ENCODE peak calls at places on chromosomes 3 and 15, in nine cellular contexts. One of them, this sample, is unnamed.

GRCh38 chr3:48709051-48709461 is 8.0 kb downstream of the IP6K2 start:
- DNase-seq in GM12878: no peak
- DNase-seq in kidney epithelial cell: no peak
- DNase-seq in fibroblast of pulmonary artery: no peak
- DNase-seq in Panc1: no peak
- DNase-seq in endothelial cell of umbilical vein: no peak
- DNase-seq in breast epithelium: peak; percentile 80
- DNase-seq in neural progenitor cell: no peak
- DNase-seq in choroid plexus epithelial cell: no peak
- DNase-seq in this sample: no peak

GRCh38 chr3:37745079-37745478 is 116.6 kb upstream of the CTDSPL start:
- DNase-seq in GM12878: no peak
- DNase-seq in kidney epithelial cell: no peak
- DNase-seq in fibroblast of pulmonary artery: no peak
- DNase-seq in Panc1: no peak
- DNase-seq in endothelial cell of umbilical vein: no peak
- DNase-seq in breast epithelium: no peak
- DNase-seq in neural progenitor cell: no peak
- DNase-seq in choroid plexus epithelial cell: no peak
- DNase-seq in this sample: no peak

GRCh38 chr3:114377426-114377825 is 83.6 kb downstream of the TIGIT start:
- DNase-seq in GM12878: no peak
- DNase-seq in kidney epithelial cell: no peak
- DNase-seq in fibroblast of pulmonary artery: no peak
- DNase-seq in Panc1: no peak
- DNase-seq in endothelial cell of umbilical vein: no peak
- DNase-seq in breast epithelium: no peak
- DNase-seq in neural progenitor cell: no peak
- DNase-seq in choroid plexus epithelial cell: no peak
- DNase-seq in this sample: no peak

GRCh38 chr15:59814409-59814808 is 125.3 kb upstream of the BNIP2 start:
- DNase-seq in GM12878: no peak
- DNase-seq in kidney epithelial cell: no peak
- DNase-seq in fibroblast of pulmonary artery: no peak
- DNase-seq in Panc1: no peak
- DNase-seq in endothelial cell of umbilical vein: no peak
- DNase-seq in breast epithelium: no peak
- DNase-seq in neural progenitor cell: no peak
- DNase-seq in choroid plexus epithelial cell: no peak
- DNase-seq in this sample: no peak

GRCh38 chr3:4819294-4819693 is 159.9 kb upstream of the BHLHE40 start:
- DNase-seq in GM12878: no peak
- DNase-seq in kidney epithelial cell: no peak
- DNase-seq in fibroblast of pulmonary artery: no peak
- DNase-seq in Panc1: no peak
- DNase-seq in endothelial cell of umbilical vein: no peak
- DNase-seq in breast epithelium: no peak
- DNase-seq in neural progenitor cell: no peak
- DNase-seq in choroid plexus epithelial cell: no peak
- DNase-seq in this sample: no peak

GRCh38 chr3:156483426-156483825 is 71.5 kb downstream of the SSR3 start:
- DNase-seq in GM12878: peak; percentile 76
- DNase-seq in kidney epithelial cell: peak; percentile 54
- DNase-seq in fibroblast of pulmonary artery: peak; percentile 71
- DNase-seq in Panc1: peak; percentile 33
- DNase-seq in endothelial cell of umbilical vein: peak; percentile 52
- DNase-seq in breast epithelium: no peak
- DNase-seq in neural progenitor cell: no peak
- DNase-seq in choroid plexus epithelial cell: peak; percentile 90
- DNase-seq in this sample: peak; percentile 82

GRCh38 chr3:168096210-168096795 is 579 bp upstream of the GOLIM4 start:
- DNase-seq in GM12878: peak; percentile 56
- DNase-seq in kidney epithelial cell: peak; percentile 72
- DNase-seq in fibroblast of pulmonary artery: peak; percentile 92
- DNase-seq in Panc1: peak; percentile 80
- DNase-seq in endothelial cell of umbilical vein: peak; percentile 92
- DNase-seq in breast epithelium: no peak
- DNase-seq in neural progenitor cell: peak; percentile 67
- DNase-seq in choroid plexus epithelial cell: peak; percentile 95
- DNase-seq in this sample: peak; percentile 91

GRCh38 chr3:36911990-36912804 is 32.7 kb downstream of the TRANK1 start:
- DNase-seq in GM12878: peak; percentile 97
- DNase-seq in kidney epithelial cell: peak; percentile 80
- DNase-seq in fibroblast of pulmonary artery: peak; percentile 87
- DNase-seq in Panc1: no peak
- DNase-seq in endothelial cell of umbilical vein: peak; percentile 20
- DNase-seq in breast epithelium: no peak
- DNase-seq in neural progenitor cell: no peak
- DNase-seq in choroid plexus epithelial cell: peak; percentile 92
- DNase-seq in this sample: peak; percentile 82

GRCh38 chr15:90059208-90059985 is 42.9 kb downstream of the IDH2 start:
- DNase-seq in GM12878: peak; percentile 97
- DNase-seq in kidney epithelial cell: no peak
- DNase-seq in fibroblast of pulmonary artery: no peak
- DNase-seq in Panc1: no peak
- DNase-seq in endothelial cell of umbilical vein: no peak
- DNase-seq in breast epithelium: peak; percentile 59
- DNase-seq in neural progenitor cell: no peak
- DNase-seq in choroid plexus epithelial cell: peak; percentile 75
- DNase-seq in this sample: no peak

GRCh38 chr3:51974277-51974962 is 444 bp upstream of the ABHD14A start:
- DNase-seq in GM12878: no peak
- DNase-seq in kidney epithelial cell: no peak
- DNase-seq in fibroblast of pulmonary artery: no peak
- DNase-seq in Panc1: no peak
- DNase-seq in endothelial cell of umbilical vein: no peak
- DNase-seq in breast epithelium: peak; percentile 61
- DNase-seq in neural progenitor cell: no peak
- DNase-seq in choroid plexus epithelial cell: no peak
- DNase-seq in this sample: no peak

GRCh38 chr3:72957303-72957702 is 39.3 kb upstream of the PPP4R2 start:
- DNase-seq in GM12878: no peak
- DNase-seq in kidney epithelial cell: no peak
- DNase-seq in fibroblast of pulmonary artery: peak; percentile 14
- DNase-seq in Panc1: no peak
- DNase-seq in endothelial cell of umbilical vein: no peak
- DNase-seq in breast epithelium: peak; percentile 87
- DNase-seq in neural progenitor cell: peak; percentile 81
- DNase-seq in choroid plexus epithelial cell: no peak
- DNase-seq in this sample: no peak

GRCh38 chr3:71692139-71692538 is 33.1 kb downstream of the EIF4E3 start:
- DNase-seq in GM12878: no peak
- DNase-seq in kidney epithelial cell: peak; percentile 52
- DNase-seq in fibroblast of pulmonary artery: no peak
- DNase-seq in Panc1: no peak
- DNase-seq in endothelial cell of umbilical vein: no peak
- DNase-seq in breast epithelium: no peak
- DNase-seq in neural progenitor cell: no peak
- DNase-seq in choroid plexus epithelial cell: no peak
- DNase-seq in this sample: no peak

GRCh38 chr15:73873456-73873855 is at the start of gene TBC1D21:
- DNase-seq in GM12878: no peak
- DNase-seq in kidney epithelial cell: no peak
- DNase-seq in fibroblast of pulmonary artery: no peak
- DNase-seq in Panc1: no peak
- DNase-seq in endothelial cell of umbilical vein: no peak
- DNase-seq in breast epithelium: no peak
- DNase-seq in neural progenitor cell: no peak
- DNase-seq in choroid plexus epithelial cell: no peak
- DNase-seq in this sample: no peak

GRCh38 chr15:73872370-73872769 is 994 bp upstream of the TBC1D21 start:
- DNase-seq in GM12878: no peak
- DNase-seq in kidney epithelial cell: no peak
- DNase-seq in fibroblast of pulmonary artery: peak; percentile 26
- DNase-seq in Panc1: no peak
- DNase-seq in endothelial cell of umbilical vein: no peak
- DNase-seq in breast epithelium: no peak
- DNase-seq in neural progenitor cell: no peak
- DNase-seq in choroid plexus epithelial cell: peak; percentile 39
- DNase-seq in this sample: peak; percentile 37

GRCh38 chr15:73881539-73882320 is 8.4 kb downstream of the TBC1D21 start:
- DNase-seq in GM12878: no peak
- DNase-seq in kidney epithelial cell: no peak
- DNase-seq in fibroblast of pulmonary artery: no peak
- DNase-seq in Panc1: no peak
- DNase-seq in endothelial cell of umbilical vein: no peak
- DNase-seq in breast epithelium: no peak
- DNase-seq in neural progenitor cell: no peak
- DNase-seq in choroid plexus epithelial cell: no peak
- DNase-seq in this sample: no peak

GRCh38 chr15:73873889-73874511 is 636 bp downstream of the TBC1D21 start:
- DNase-seq in GM12878: no peak
- DNase-seq in kidney epithelial cell: peak; percentile 32
- DNase-seq in fibroblast of pulmonary artery: peak; percentile 77
- DNase-seq in Panc1: peak; percentile 46
- DNase-seq in endothelial cell of umbilical vein: peak; percentile 60
- DNase-seq in breast epithelium: no peak
- DNase-seq in neural progenitor cell: peak; percentile 76
- DNase-seq in choroid plexus epithelial cell: peak; percentile 83
- DNase-seq in this sample: peak; percentile 79

GRCh38 chr15:73876779-73877178 is 3.4 kb downstream of the TBC1D21 start:
- DNase-seq in GM12878: no peak
- DNase-seq in kidney epithelial cell: no peak
- DNase-seq in fibroblast of pulmonary artery: no peak
- DNase-seq in Panc1: no peak
- DNase-seq in endothelial cell of umbilical vein: no peak
- DNase-seq in breast epithelium: no peak
- DNase-seq in neural progenitor cell: no peak
- DNase-seq in choroid plexus epithelial cell: no peak
- DNase-seq in this sample: no peak
- H3K4me3 ChIP-seq in GM12878: no peak overlapping the region
- H3K4me3 ChIP-seq in kidney epithelial cell: no peak overlapping the region
- H3K4me3 ChIP-seq in fibroblast of pulmonary artery: no peak overlapping the region
- H3K4me3 ChIP-seq in Panc1: no peak overlapping the region
- H3K4me3 ChIP-seq in endothelial cell of umbilical vein: no peak overlapping the region
- H3K4me3 ChIP-seq in breast epithelium: no peak overlapping the region
- H3K4me3 ChIP-seq in neural progenitor cell: no peak overlapping the region
- H3K4me3 ChIP-seq in choroid plexus epithelial cell: no peak overlapping the region
- H3K4me3 ChIP-seq in this sample: no peak overlapping the region

DNA sequence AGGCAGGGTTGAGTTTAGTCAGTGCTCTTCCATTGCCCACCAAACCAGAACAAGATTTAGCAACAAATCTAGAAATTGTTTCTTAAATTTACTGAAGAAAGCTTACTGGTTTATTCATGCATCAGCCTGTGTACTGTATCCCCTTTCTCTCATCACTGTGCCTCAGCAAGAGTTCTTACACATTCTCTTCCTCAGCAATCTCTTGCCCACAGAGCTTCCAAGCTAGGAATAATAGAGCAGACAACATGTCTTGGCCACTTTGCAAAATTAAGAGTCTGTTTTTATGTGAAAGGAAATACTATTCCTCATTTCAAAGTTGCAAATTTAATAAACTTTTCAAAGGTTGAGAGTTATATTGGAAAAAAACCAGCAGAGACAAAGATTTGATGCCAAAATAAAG is 276.5 kb downstream of the ADAMTSL3 start:
- DNase-seq in GM12878: no peak
- DNase-seq in kidney epithelial cell: no peak
- DNase-seq in fibroblast of pulmonary artery: no peak
- DNase-seq in Panc1: no peak
- DNase-seq in endothelial cell of umbilical vein: no peak
- DNase-seq in breast epithelium: no peak
- DNase-seq in neural progenitor cell: no peak
- DNase-seq in choroid plexus epithelial cell: no peak
- DNase-seq in this sample: no peak
- TF ChIP-seq CTCF in GM12878: no peak
- TF ChIP-seq CTCF in kidney epithelial cell: no peak
- TF ChIP-seq CTCF in fibroblast of pulmonary artery: no peak
- TF ChIP-seq CTCF in Panc1: no peak
- TF ChIP-seq CTCF in endothelial cell of umbilical vein: no peak
- TF ChIP-seq CTCF in breast epithelium: no peak
- TF ChIP-seq CTCF in neural progenitor cell: no peak
- TF ChIP-seq CTCF in choroid plexus epithelial cell: no peak
- TF ChIP-seq CTCF in this sample: no peak

GRCh38 chr15:83205725-83206324 is 1.8 kb downstream of the HDGFL3 start:
- DNase-seq in GM12878: no peak
- DNase-seq in kidney epithelial cell: no peak
- DNase-seq in fibroblast of pulmonary artery: peak; percentile 78
- DNase-seq in Panc1: no peak
- DNase-seq in endothelial cell of umbilical vein: peak; percentile 97
- DNase-seq in breast epithelium: no peak
- DNase-seq in neural progenitor cell: no peak
- DNase-seq in choroid plexus epithelial cell: peak; percentile 92
- DNase-seq in this sample: peak; percentile 84
- H3K4me3 ChIP-seq in GM12878: peak overlapping the region; percentile 78
- H3K4me3 ChIP-seq in kidney epithelial cell: peak overlapping the region; percentile 94
- H3K4me3 ChIP-seq in fibroblast of pulmonary artery: peak overlapping the region; percentile 73
- H3K4me3 ChIP-seq in Panc1: peak overlapping the region; percentile 50
- H3K4me3 ChIP-seq in endothelial cell of umbilical vein: peak overlapping the region; percentile 95
- H3K4me3 ChIP-seq in breast epithelium: peak overlapping the region; percentile 98
- H3K4me3 ChIP-seq in neural progenitor cell: peak overlapping the region; percentile 99
- H3K4me3 ChIP-seq in choroid plexus epithelial cell: peak overlapping the region; percentile 75
- H3K4me3 ChIP-seq in this sample: peak overlapping the region; percentile 71

GRCh38 chr3:39062180-39062579 is 10.4 kb downstream of the WDR48 start:
- DNase-seq in GM12878: no peak
- DNase-seq in kidney epithelial cell: no peak
- DNase-seq in fibroblast of pulmonary artery: no peak
- DNase-seq in Panc1: no peak
- DNase-seq in endothelial cell of umbilical vein: no peak
- DNase-seq in breast epithelium: no peak
- DNase-seq in neural progenitor cell: no peak
- DNase-seq in choroid plexus epithelial cell: no peak
- DNase-seq in this sample: no peak

GRCh38 chr3:39063143-39063542 is 11.3 kb downstream of the WDR48 start:
- DNase-seq in GM12878: no peak
- DNase-seq in kidney epithelial cell: no peak
- DNase-seq in fibroblast of pulmonary artery: no peak
- DNase-seq in Panc1: no peak
- DNase-seq in endothelial cell of umbilical vein: no peak
- DNase-seq in breast epithelium: no peak
- DNase-seq in neural progenitor cell: no peak
- DNase-seq in choroid plexus epithelial cell: no peak
- DNase-seq in this sample: no peak

GRCh38 chr3:39067286-39067685 is 15.5 kb downstream of the WDR48 start:
- DNase-seq in GM12878: no peak
- DNase-seq in kidney epithelial cell: no peak
- DNase-seq in fibroblast of pulmonary artery: no peak
- DNase-seq in Panc1: no peak
- DNase-seq in endothelial cell of umbilical vein: no peak
- DNase-seq in breast epithelium: no peak
- DNase-seq in neural progenitor cell: no peak
- DNase-seq in choroid plexus epithelial cell: peak; percentile 19
- DNase-seq in this sample: peak; percentile 10

GRCh38 chr3:39064646-39065045 is 12.8 kb downstream of the WDR48 start:
- DNase-seq in GM12878: no peak
- DNase-seq in kidney epithelial cell: peak; percentile 45
- DNase-seq in fibroblast of pulmonary artery: no peak
- DNase-seq in Panc1: no peak
- DNase-seq in endothelial cell of umbilical vein: no peak
- DNase-seq in breast epithelium: no peak
- DNase-seq in neural progenitor cell: no peak
- DNase-seq in choroid plexus epithelial cell: peak; percentile 45
- DNase-seq in this sample: peak; percentile 64

DNA sequence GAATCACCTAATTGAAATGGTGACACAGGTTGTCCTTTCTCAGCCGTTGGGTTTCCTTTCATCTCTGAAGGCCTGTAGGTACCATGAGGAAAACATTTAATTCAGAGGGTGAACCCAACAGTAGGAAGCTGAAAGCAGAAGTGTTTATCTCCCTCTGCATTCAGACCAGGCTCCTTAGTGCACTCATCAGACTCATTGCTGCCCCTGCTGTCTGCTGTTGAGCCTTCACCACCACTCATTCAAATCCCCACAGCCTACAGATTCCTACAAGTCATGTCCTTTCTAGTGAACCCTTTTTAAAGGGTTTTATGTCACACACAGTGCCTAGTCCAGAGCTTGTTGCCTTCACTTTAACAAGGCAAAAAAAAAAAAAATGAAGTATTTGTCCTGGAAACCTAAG is 13.4 kb downstream of the WDR48 start:
- DNase-seq in GM12878: no peak
- DNase-seq in kidney epithelial cell: peak; percentile 32
- DNase-seq in fibroblast of pulmonary artery: peak; percentile 48
- DNase-seq in Panc1: peak; percentile 18
- DNase-seq in endothelial cell of umbilical vein: peak; percentile 29
- DNase-seq in breast epithelium: no peak
- DNase-seq in neural progenitor cell: peak; percentile 69
- DNase-seq in choroid plexus epithelial cell: peak; percentile 77
- DNase-seq in this sample: peak; percentile 39
- TF ChIP-seq CTCF in GM12878: peak; percentile 57
- TF ChIP-seq CTCF in kidney epithelial cell: peak; percentile 65
- TF ChIP-seq CTCF in fibroblast of pulmonary artery: peak; percentile 60
- TF ChIP-seq CTCF in Panc1: peak; percentile 65
- TF ChIP-seq CTCF in endothelial cell of umbilical vein: peak; percentile 56
- TF ChIP-seq CTCF in breast epithelium: no peak
- TF ChIP-seq CTCF in neural progenitor cell: peak; percentile 59
- TF ChIP-seq CTCF in choroid plexus epithelial cell: peak; percentile 82
- TF ChIP-seq CTCF in this sample: peak; percentile 61

This sample was measured in fibroblast of the aortic adventitia.